ENCODE peak calls at places on chromosomes 2 and 18, in five cellular contexts. One of them, this sample, is unnamed.

GRCh38 chr2:127046579-127046978 is 60.4 kb downstream of the BIN1 start:
- DNase-seq in WTC11: no peak
- DNase-seq in tibial nerve: no peak
- DNase-seq in astrocyte of the spinal cord: no peak
- DNase-seq in Peyer's patch: peak
- DNase-seq in this sample: no peak

GRCh38 chr2:197307236-197307932 is 3.2 kb downstream of the ANKRD44 start:
- DNase-seq in tibial nerve: no peak
- DNase-seq in astrocyte of the spinal cord: no peak
- DNase-seq in Peyer's patch: no peak
- DNase-seq in WTC11: no peak
- DNase-seq in this sample: no peak

GRCh38 chr2:53098323-53099073 is 669.1 kb upstream of the CHAC2 start:
- DNase-seq in Peyer's patch: no peak
- DNase-seq in tibial nerve: no peak
- DNase-seq in astrocyte of the spinal cord: no peak
- DNase-seq in WTC11: no peak
- DNase-seq in this sample: no peak

GRCh38 chr18:6855767-6856166 is 126.3 kb downstream of the ARHGAP28 start:
- DNase-seq in astrocyte of the spinal cord: no peak
- DNase-seq in WTC11: no peak
- DNase-seq in tibial nerve: no peak
- DNase-seq in Peyer's patch: no peak
- DNase-seq in this sample: no peak

GRCh38 chr18:48790226-48790863 is 160.4 kb downstream of the SMAD7 start:
- DNase-seq in astrocyte of the spinal cord: peak
- DNase-seq in tibial nerve: peak
- DNase-seq in Peyer's patch: peak
- DNase-seq in WTC11: peak
- DNase-seq in this sample: peak

GRCh38 chr2:204691911-204692510 is 146.7 kb downstream of the PARD3B start:
- DNase-seq in Peyer's patch: no peak
- DNase-seq in astrocyte of the spinal cord: peak
- DNase-seq in tibial nerve: no peak
- DNase-seq in WTC11: peak
- DNase-seq in this sample: peak

GRCh38 chr2:172101008-172101706 is 1.5 kb downstream of the DLX2 start:
- DNase-seq in WTC11: no peak
- DNase-seq in tibial nerve: no peak
- DNase-seq in Peyer's patch: peak
- DNase-seq in astrocyte of the spinal cord: no peak
- DNase-seq in this sample: no peak

GRCh38 chr18:33669589-33669988 is 91.6 kb downstream of the ASXL3 start:
- DNase-seq in astrocyte of the spinal cord: no peak
- DNase-seq in WTC11: no peak
- DNase-seq in Peyer's patch: no peak
- DNase-seq in tibial nerve: no peak
- DNase-seq in this sample: no peak

GRCh38 chr2:234741976-234742375 is 209.8 kb upstream of the SH3BP4 start:
- DNase-seq in WTC11: no peak
- DNase-seq in tibial nerve: no peak
- DNase-seq in Peyer's patch: no peak
- DNase-seq in astrocyte of the spinal cord: no peak
- DNase-seq in this sample: no peak

GRCh38 chr2:234747032-234747431 is 204.8 kb upstream of the SH3BP4 start:
- DNase-seq in astrocyte of the spinal cord: no peak
- DNase-seq in Peyer's patch: no peak
- DNase-seq in tibial nerve: no peak
- DNase-seq in WTC11: no peak
- DNase-seq in this sample: no peak

GRCh38 chr2:234747833-234748559 is 203.8 kb upstream of the SH3BP4 start:
- DNase-seq in WTC11: no peak
- DNase-seq in astrocyte of the spinal cord: no peak
- DNase-seq in Peyer's patch: no peak
- DNase-seq in tibial nerve: no peak
- DNase-seq in this sample: no peak

DNA sequence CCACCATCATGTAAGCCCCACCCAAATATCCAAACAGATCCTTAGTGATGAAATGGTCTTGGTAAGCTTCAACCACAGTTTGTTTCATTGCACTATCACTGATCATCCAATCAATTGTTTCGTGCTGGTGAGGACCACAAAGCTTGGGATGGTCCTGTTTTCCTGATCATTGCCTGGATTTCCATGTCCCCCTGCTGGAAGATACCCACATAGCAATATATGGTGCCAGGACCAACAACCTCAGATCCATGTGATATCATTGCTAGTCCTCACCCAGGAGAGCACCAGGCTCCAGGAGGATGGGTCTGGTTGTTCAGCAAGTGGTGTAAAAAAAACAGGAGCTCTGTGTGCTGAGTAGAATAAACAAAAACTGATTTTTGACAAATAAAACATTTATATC is 206.5 kb upstream of the SH3BP4 start:
- DNase-seq in tibial nerve: no peak
- DNase-seq in WTC11: no peak
- DNase-seq in astrocyte of the spinal cord: no peak
- DNase-seq in Peyer's patch: no peak
- DNase-seq in this sample: no peak
- TF ChIP-seq CTCF in tibial nerve: no peak
- TF ChIP-seq CTCF in WTC11: peak
- TF ChIP-seq CTCF in astrocyte of the spinal cord: no peak
- TF ChIP-seq CTCF in Peyer's patch: no peak
- TF ChIP-seq CTCF in this sample: peak

GRCh38 chr2:21924640-21925285 is 801.0 kb downstream of the TDRD15 start:
- DNase-seq in astrocyte of the spinal cord: no peak
- DNase-seq in WTC11: no peak
- DNase-seq in tibial nerve: no peak
- DNase-seq in Peyer's patch: no peak
- DNase-seq in this sample: no peak

GRCh38 chr2:21930224-21930623 is 806.5 kb downstream of the TDRD15 start:
- DNase-seq in Peyer's patch: no peak
- DNase-seq in WTC11: no peak
- DNase-seq in tibial nerve: no peak
- DNase-seq in astrocyte of the spinal cord: no peak
- DNase-seq in this sample: no peak

DNA sequence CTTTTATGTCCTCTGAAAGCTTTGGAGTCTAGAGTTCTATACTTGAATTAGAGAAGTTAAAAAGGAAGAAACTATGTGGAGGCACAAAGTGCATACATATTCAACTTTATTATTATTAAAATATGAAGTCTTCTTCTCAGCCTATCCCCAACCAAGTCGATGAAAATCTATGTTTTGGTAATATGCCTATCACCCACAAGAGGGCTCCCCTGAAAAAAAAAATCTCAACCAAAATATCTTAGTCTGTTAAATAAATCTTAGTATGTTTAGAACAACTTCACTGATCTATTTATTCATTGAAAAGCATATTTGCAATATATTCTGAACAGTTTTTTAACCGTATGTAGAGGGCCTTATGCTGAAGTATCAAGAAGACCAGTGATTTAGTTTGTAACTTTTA is 804.5 kb downstream of the TDRD15 start:
- DNase-seq in tibial nerve: no peak
- DNase-seq in Peyer's patch: no peak
- DNase-seq in WTC11: no peak
- DNase-seq in astrocyte of the spinal cord: no peak
- DNase-seq in this sample: no peak
- TF ChIP-seq CTCF in tibial nerve: no peak
- TF ChIP-seq CTCF in Peyer's patch: no peak
- TF ChIP-seq CTCF in WTC11: no peak
- TF ChIP-seq CTCF in astrocyte of the spinal cord: no peak
- TF ChIP-seq CTCF in this sample: no peak

GRCh38 chr2:74863802-74864248 is 29.9 kb downstream of the HK2 start:
- DNase-seq in tibial nerve: no peak
- DNase-seq in Peyer's patch: peak
- DNase-seq in WTC11: no peak
- DNase-seq in astrocyte of the spinal cord: no peak
- DNase-seq in this sample: no peak

GRCh38 chr2:74865770-74866674 is 32.1 kb downstream of the HK2 start:
- DNase-seq in astrocyte of the spinal cord: no peak
- DNase-seq in WTC11: no peak
- DNase-seq in Peyer's patch: no peak
- DNase-seq in tibial nerve: no peak
- DNase-seq in this sample: peak

GRCh38 chr2:74867841-74868658 is 34.1 kb downstream of the HK2 start:
- DNase-seq in WTC11: no peak
- DNase-seq in Peyer's patch: no peak
- DNase-seq in astrocyte of the spinal cord: peak
- DNase-seq in tibial nerve: no peak
- DNase-seq in this sample: no peak

GRCh38 chr2:74862268-74862964 is 28.5 kb downstream of the HK2 start:
- DNase-seq in Peyer's patch: peak
- DNase-seq in astrocyte of the spinal cord: no peak
- DNase-seq in WTC11: no peak
- DNase-seq in tibial nerve: no peak
- DNase-seq in this sample: no peak

GRCh38 chr2:74864728-74865722 is 31.1 kb downstream of the HK2 start:
- DNase-seq in WTC11: peak
- DNase-seq in tibial nerve: no peak
- DNase-seq in astrocyte of the spinal cord: peak
- DNase-seq in Peyer's patch: no peak
- DNase-seq in this sample: peak
- TF ChIP-seq CTCF in WTC11: no peak
- TF ChIP-seq CTCF in tibial nerve: no peak
- TF ChIP-seq CTCF in astrocyte of the spinal cord: no peak
- TF ChIP-seq CTCF in Peyer's patch: no peak
- TF ChIP-seq CTCF in this sample: no peak

GRCh38 chr2:135744761-135745314 is 3.2 kb downstream of the UBXN4 start:
- DNase-seq in tibial nerve: no peak
- DNase-seq in astrocyte of the spinal cord: peak
- DNase-seq in Peyer's patch: no peak
- DNase-seq in WTC11: peak
- DNase-seq in this sample: peak

GRCh38 chr2:135741043-135741394 is 636 bp upstream of the UBXN4 start:
- DNase-seq in tibial nerve: no peak
- DNase-seq in astrocyte of the spinal cord: no peak
- DNase-seq in WTC11: no peak
- DNase-seq in Peyer's patch: no peak
- DNase-seq in this sample: no peak

GRCh38 chr2:135742307-135742838 is 718 bp downstream of the UBXN4 start:
- DNase-seq in astrocyte of the spinal cord: peak
- DNase-seq in tibial nerve: no peak
- DNase-seq in Peyer's patch: peak
- DNase-seq in WTC11: peak
- DNase-seq in this sample: peak

GRCh38 chr2:135743860-135744259 is 2.2 kb downstream of the UBXN4 start:
- DNase-seq in WTC11: no peak
- DNase-seq in Peyer's patch: no peak
- DNase-seq in astrocyte of the spinal cord: peak
- DNase-seq in tibial nerve: no peak
- DNase-seq in this sample: no peak

DNA sequence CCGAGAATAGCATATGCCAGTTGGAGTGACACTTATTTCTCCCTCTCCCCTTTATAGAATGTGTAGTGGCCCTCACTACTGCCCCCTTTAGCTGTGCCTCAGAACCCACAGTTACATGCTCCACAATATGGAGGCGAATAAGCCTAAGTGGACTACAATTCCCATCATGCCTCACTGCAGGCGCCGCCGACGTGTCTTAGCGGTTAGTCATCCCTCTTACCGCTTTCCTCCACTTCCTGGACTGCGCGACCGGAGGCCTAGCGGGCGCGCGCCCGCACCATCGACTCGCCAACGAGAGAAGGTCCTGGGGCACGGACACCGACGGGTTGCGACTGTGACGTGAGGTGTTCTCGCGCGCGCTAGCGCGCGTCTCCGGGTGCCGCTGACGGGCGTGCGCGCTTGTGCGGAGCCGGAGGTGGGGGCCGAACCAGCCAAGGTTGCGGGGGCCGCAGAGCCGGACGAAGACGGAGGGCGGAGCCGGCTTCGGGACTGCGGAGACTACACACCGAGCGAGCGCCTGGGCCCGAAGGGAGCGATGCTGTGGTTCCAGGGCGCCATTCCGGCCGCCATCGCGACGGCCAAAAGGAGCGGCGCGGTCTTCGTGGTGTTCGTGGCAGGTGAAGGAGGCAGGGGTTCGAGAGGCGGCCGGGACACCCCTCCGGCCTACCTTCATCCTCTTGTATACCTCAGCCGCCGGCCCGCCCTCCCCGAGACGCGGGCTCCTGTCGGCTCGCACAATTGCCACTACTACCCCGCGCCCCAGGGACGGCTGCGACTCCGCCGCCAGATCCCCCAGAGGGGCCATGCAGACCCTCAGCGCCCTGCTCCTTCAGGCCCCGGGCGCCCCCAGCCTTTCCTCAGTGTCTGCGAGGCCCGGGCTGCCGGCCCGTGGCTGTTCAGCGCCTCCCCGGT is at the start of gene UBXN4:
- DNase-seq in Peyer's patch: peak
- DNase-seq in tibial nerve: peak
- DNase-seq in WTC11: peak
- DNase-seq in astrocyte of the spinal cord: peak
- DNase-seq in this sample: peak
- TF ChIP-seq CTCF in Peyer's patch: no peak
- TF ChIP-seq CTCF in tibial nerve: peak
- TF ChIP-seq CTCF in WTC11: peak
- TF ChIP-seq CTCF in astrocyte of the spinal cord: peak
- TF ChIP-seq CTCF in this sample: no peak

GRCh38 chr2:187302619-187303018 is 145.4 kb downstream of the CALCRL start:
- DNase-seq in Peyer's patch: no peak
- DNase-seq in astrocyte of the spinal cord: peak
- DNase-seq in WTC11: no peak
- DNase-seq in tibial nerve: no peak
- DNase-seq in this sample: no peak

GRCh38 chr2:187297806-187298205 is 150.2 kb downstream of the CALCRL start:
- DNase-seq in tibial nerve: no peak
- DNase-seq in WTC11: no peak
- DNase-seq in Peyer's patch: no peak
- DNase-seq in astrocyte of the spinal cord: no peak
- DNase-seq in this sample: no peak

GRCh38 chr2:187302146-187302545 is 145.9 kb downstream of the CALCRL start:
- DNase-seq in Peyer's patch: no peak
- DNase-seq in astrocyte of the spinal cord: peak
- DNase-seq in tibial nerve: no peak
- DNase-seq in WTC11: no peak
- DNase-seq in this sample: no peak

GRCh38 chr2:187296869-187297268 is 151.2 kb downstream of the CALCRL start:
- DNase-seq in WTC11: no peak
- DNase-seq in Peyer's patch: no peak
- DNase-seq in astrocyte of the spinal cord: no peak
- DNase-seq in tibial nerve: no peak
- DNase-seq in this sample: no peak

GRCh38 chr2:187299122-187299906 is 148.7 kb downstream of the CALCRL start:
- DNase-seq in astrocyte of the spinal cord: peak
- DNase-seq in tibial nerve: no peak
- DNase-seq in Peyer's patch: no peak
- DNase-seq in WTC11: no peak
- DNase-seq in this sample: peak
- TF ChIP-seq CTCF in astrocyte of the spinal cord: peak
- TF ChIP-seq CTCF in tibial nerve: no peak
- TF ChIP-seq CTCF in Peyer's patch: no peak
- TF ChIP-seq CTCF in WTC11: no peak
- TF ChIP-seq CTCF in this sample: peak

GRCh38 chr18:43789234-43790000 is 512.1 kb upstream of the SYT4 start:
- DNase-seq in Peyer's patch: no peak
- DNase-seq in astrocyte of the spinal cord: peak
- DNase-seq in tibial nerve: no peak
- DNase-seq in WTC11: no peak
- DNase-seq in this sample: no peak
- TF ChIP-seq CTCF in Peyer's patch: no peak
- TF ChIP-seq CTCF in astrocyte of the spinal cord: peak
- TF ChIP-seq CTCF in tibial nerve: no peak
- TF ChIP-seq CTCF in WTC11: no peak
- TF ChIP-seq CTCF in this sample: no peak

This sample was measured in Calu3.